ENCODE peak calls at places on chromosome 2, in five cellular contexts. R, G, J, L and D are unnamed samples.

GRCh38 chr2:215280326-215280725 is 31.5 kb upstream of the ATIC start:
- DNase-seq in R (no peak), L (no peak), J (no peak), G (no peak), D (no peak)

GRCh38 chr2:72895759-72896281 is 8.6 kb downstream of the SPR start:
- DNase-seq in J (peak; percentile 33), G (no peak), L (peak; percentile 24), R (no peak), D (no peak)

GRCh38 chr2:17878222-17879136 is at the start of gene KCNS3:
- DNase-seq in J (peak; percentile 77), L (peak; percentile 33), R (no peak), G (peak; percentile 50), D (peak; percentile 58)

GRCh38 chr2:136362676-136363390 is 244.9 kb upstream of the CXCR4 start:
- DNase-seq in L (no peak), J (no peak), G (no peak), R (no peak), D (no peak)

GRCh38 chr2:30453498-30453897 is 6.5 kb downstream of the LCLAT1 start:
- DNase-seq in J (no peak), R (no peak), G (no peak), L (no peak), D (no peak)

GRCh38 chr2:8636691-8637636 is 44.9 kb upstream of the ID2 start:
- DNase-seq in R (peak; percentile 19), J (no peak), G (peak; percentile 70), L (peak; percentile 76), D (no peak)

GRCh38 chr2:113822087-113822805 is 65.8 kb upstream of the SLC35F5 start:
- DNase-seq in R (no peak), J (no peak), L (no peak), G (no peak), D (no peak)

GRCh38 chr2:6071536-6071935 is 379.4 kb downstream of the SOX11 start:
- DNase-seq in L (no peak), R (no peak), J (no peak), G (no peak), D (no peak)

GRCh38 chr2:221573430-221574230 is 1.5 kb upstream of the EPHA4 start:
- DNase-seq in L (peak; percentile 88), J (peak; percentile 88), G (peak; percentile 93), R (no peak), D (peak; percentile 91)
- H4K8ac ChIP-seq in L (peak overlapping the region; percentile 75), J (peak overlapping the region; percentile 84), G (no peak overlapping the region), R (peak overlapping the region; percentile 39), D (no peak overlapping the region)

GRCh38 chr2:40332096-40332826 is 119.6 kb downstream of the SLC8A1 start:
- DNase-seq in R (no peak), J (no peak), G (no peak), L (peak; percentile 33), D (no peak)
- H3K14ac ChIP-seq in R (no peak overlapping the region), J (no peak overlapping the region), G (no peak overlapping the region), L (no peak overlapping the region), D (no peak overlapping the region)

GRCh38 chr2:157672129-157672528 is 43.5 kb upstream of the ACVR1C start:
- DNase-seq in R (no peak), L (no peak), G (no peak), J (no peak), D (no peak)
- H2BK12ac ChIP-seq in R (no peak overlapping the region), L (no peak overlapping the region), G (no peak overlapping the region), J (no peak overlapping the region), D (no peak overlapping the region)

DNA sequence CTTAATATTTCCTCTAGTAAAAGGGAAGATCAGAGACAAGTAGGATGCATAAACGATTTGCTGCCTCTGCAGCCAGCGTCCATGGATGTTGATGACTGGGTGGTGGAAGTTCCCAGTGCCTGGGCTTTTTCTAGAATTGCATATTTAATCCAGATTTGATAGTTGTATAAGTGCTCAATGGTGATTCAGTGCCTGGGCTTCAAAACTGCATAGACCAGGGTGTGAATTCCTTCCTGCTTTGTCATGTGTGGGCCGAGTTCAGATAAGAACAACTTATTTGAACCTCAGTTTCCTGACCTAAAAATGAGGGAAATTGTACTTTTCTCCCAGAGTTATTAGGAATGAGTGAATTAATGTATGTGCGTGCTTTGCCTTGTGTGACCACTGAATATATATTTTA is 154.6 kb downstream of the WDSUB1 start:
- DNase-seq in J (peak; percentile 76), L (peak; percentile 90), G (no peak), R (no peak), D (no peak)
- H4K8ac ChIP-seq in J (no peak overlapping the region), L (no peak overlapping the region), G (no peak overlapping the region), R (no peak overlapping the region), D (no peak overlapping the region)

DNA sequence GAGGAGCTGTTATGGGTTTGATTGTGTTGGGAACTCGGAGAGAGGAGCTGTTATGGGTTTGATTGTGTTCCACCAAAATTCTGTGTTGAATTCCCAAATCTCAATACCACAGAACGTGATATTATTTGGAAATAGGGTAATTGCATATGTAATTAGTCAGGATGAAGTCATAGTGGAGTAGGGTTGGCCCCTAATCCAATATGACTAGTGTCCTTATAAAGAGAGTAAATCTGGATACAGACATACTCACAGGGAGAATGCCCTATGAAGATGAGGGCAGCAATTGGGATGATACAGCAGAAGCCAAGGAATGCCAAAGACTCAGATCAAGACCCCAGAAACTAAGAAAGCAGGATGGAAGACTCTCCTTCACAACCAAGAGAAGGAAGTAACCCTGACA is 1023.2 kb upstream of the ZEB2 start:
- DNase-seq in R (no peak), J (no peak), L (no peak), G (no peak), D (no peak)
- H3K14ac ChIP-seq in R (no peak overlapping the region), J (no peak overlapping the region), L (no peak overlapping the region), G (no peak overlapping the region), D (no peak overlapping the region)

GRCh38 chr2:176872406-176872805 is 340.2 kb upstream of the HNRNPA3 start:
- DNase-seq in J (peak; percentile 72), R (peak; percentile 31), G (no peak), L (no peak), D (peak; percentile 41)

GRCh38 chr2:176876493-176877103 is 336.0 kb upstream of the HNRNPA3 start:
- DNase-seq in L (no peak), R (no peak), J (no peak), G (no peak), D (no peak)

DNA sequence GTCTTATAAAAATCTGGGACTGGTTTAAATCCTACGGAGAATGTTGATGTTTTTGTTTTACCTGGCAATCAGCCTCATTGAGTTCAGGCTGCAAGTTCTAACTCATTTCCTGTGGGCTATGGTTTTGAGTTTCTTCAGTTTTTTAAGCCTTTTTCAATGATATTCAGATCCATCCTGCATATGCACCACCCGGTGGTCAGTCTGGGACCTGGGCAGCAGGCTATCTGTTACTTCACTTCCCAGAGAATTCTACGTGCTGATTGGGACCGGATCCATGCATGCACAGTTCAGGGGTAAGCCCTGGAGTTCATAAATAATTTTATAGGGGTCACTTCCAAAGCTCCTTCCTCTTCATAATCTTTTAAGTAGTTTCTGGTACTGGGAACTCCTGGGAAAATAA is 339.2 kb upstream of the HNRNPA3 start:
- DNase-seq in G (no peak), L (no peak), R (no peak), J (no peak), D (no peak)
- H2BK12ac ChIP-seq in G (no peak overlapping the region), L (no peak overlapping the region), R (no peak overlapping the region), J (no peak overlapping the region), D (no peak overlapping the region)

GRCh38 chr2:217222511-217222910 is 362.6 kb upstream of the TNP1 start:
- DNase-seq in R (no peak), G (no peak), L (no peak), J (peak; percentile 36), D (no peak)
- H4K8ac ChIP-seq in R (no peak overlapping the region), G (no peak overlapping the region), L (no peak overlapping the region), J (no peak overlapping the region), D (no peak overlapping the region)

DNA sequence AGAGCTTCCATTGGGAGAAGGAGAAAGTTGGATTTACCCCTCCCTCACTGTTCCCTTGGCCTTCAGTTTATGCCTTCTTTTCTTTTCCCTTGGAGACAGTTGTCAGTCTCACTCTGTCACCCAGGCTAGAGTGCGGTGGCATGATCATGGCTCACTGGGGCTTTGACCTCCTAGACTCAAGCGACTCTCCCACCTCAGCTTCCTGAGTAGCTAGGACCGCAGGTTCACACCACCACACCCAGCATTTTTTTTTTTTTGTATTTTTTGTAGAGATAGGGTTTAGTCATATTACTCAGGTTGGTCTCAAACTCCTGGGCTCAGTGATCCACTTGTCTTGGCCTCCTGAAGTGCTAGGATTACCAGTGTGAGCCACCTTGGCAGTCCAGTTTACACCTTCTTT is 49.9 kb downstream of the SLC9A4 start:
- DNase-seq in L (no peak), G (no peak), R (no peak), J (no peak), D (no peak)
- H3K14ac ChIP-seq in L (no peak overlapping the region), G (no peak overlapping the region), R (no peak overlapping the region), J (no peak overlapping the region), D (no peak overlapping the region)

GRCh38 chr2:173326806-173327205 is 27.9 kb upstream of the CDCA7 start:
- DNase-seq in L (peak; percentile 57), G (no peak), R (no peak), J (peak; percentile 83), D (no peak)

GRCh38 chr2:173327421-173327820 is 27.3 kb upstream of the CDCA7 start:
- DNase-seq in R (no peak), J (peak; percentile 96), L (no peak), G (no peak), D (no peak)

DNA sequence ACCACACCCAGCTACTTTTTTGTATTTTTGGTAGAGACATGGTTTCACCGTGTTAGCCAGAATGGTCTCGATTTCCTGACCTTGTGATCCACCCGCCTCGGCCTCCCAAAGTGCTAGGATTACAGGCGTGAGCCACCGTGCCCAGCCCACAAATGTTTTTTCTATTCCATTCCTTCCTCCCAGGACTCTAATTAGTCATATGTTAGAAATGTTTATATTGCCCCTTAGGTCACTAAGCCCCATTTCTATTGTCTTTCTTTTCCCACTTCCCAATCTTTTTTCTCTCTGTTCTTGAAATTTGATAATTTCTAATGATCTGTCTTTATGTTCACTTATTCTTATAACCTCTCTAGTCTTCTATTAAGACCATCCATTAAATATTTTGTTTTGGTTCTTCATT is 31.3 kb upstream of the CDCA7 start:
- DNase-seq in G (no peak), L (no peak), J (no peak), R (no peak), D (no peak)
- H2BK12ac ChIP-seq in G (no peak overlapping the region), L (no peak overlapping the region), J (no peak overlapping the region), R (no peak overlapping the region), D (no peak overlapping the region)